ENCODE peak calls at places on chromosomes 16 and 17, in nine cellular contexts. E is tibial nerve, M is adrenal gland, U is neural progenitor cell, R is lung, T is cardiac muscle cell, X is transverse colon, C is suprapubic skin, G is ovary. D is an unnamed sample. For H3K36me3, the result is how much of the 10 kb centered on the place peaks cover.

GRCh38 chr16:54342001-54342776 is 55.6 kb upstream of the IRX3 start:
- DNase-seq in C (no peak), G (no peak), T (no peak), X (no peak), M (no peak), U (no peak), E (no peak), R (peak), D (no peak)

GRCh38 chr17:5587431-5588032 is 3.2 kb upstream of the NLRP1 start:
- DNase-seq in X (peak), C (no peak), R (peak), E (peak), G (peak), M (peak), U (peak), T (peak), D (no peak)

GRCh38 chr16:117381-118365 is 20.8 kb downstream of the NPRL3 start:
- DNase-seq in C (peak), T (peak), X (peak), R (peak), E (no peak), M (peak), U (peak), G (peak), D (no peak)

GRCh38 chr16:56946767-56947603 is 14.8 kb upstream of the CETP start:
- DNase-seq in T (no peak), C (no peak), G (no peak), X (peak), E (no peak), M (no peak), R (no peak), U (no peak), D (no peak)

GRCh38 chr17:47781397-47781796 is 40.2 kb downstream of the OSBPL7 start:
- DNase-seq in G (no peak), X (no peak), M (no peak), U (no peak), T (no peak), R (no peak), E (no peak), C (no peak), D (no peak)

GRCh38 chr17:4536742-4537411 is 18.3 kb downstream of the MYBBP1A start:
- DNase-seq in X (no peak), R (no peak), T (no peak), G (no peak), M (no peak), U (no peak), C (no peak), E (no peak), D (no peak)

GRCh38 chr17:59767176-59767575 is 59.7 kb downstream of the VMP1 start:
- DNase-seq in U (no peak), E (no peak), M (no peak), C (no peak), G (no peak), T (no peak), X (no peak), R (no peak), D (no peak)

GRCh38 chr17:78236362-78237127 is 5.1 kb downstream of the TMEM235 start:
- DNase-seq in U (no peak), X (no peak), G (no peak), C (no peak), E (no peak), R (no peak), T (no peak), M (no peak), D (no peak)

GRCh38 chr17:35313875-35314409 is 59.5 kb downstream of the SLFN11 start:
- DNase-seq in R (no peak), T (no peak), G (peak), X (peak), U (no peak), E (no peak), M (peak), C (no peak), D (no peak)

GRCh38 chr17:79243996-79244395 is 169.4 kb downstream of the ENGASE start:
- DNase-seq in T (no peak), C (no peak), R (no peak), M (no peak), E (no peak), G (no peak), X (no peak), U (no peak), D (no peak)

GRCh38 chr16:12573730-12574383 is 229.8 kb downstream of the CPPED1 start:
- DNase-seq in R (peak), X (peak), E (no peak), U (peak), G (no peak), T (peak), M (peak), C (peak), D (no peak)

GRCh38 chr16:8931864-8932263 is 31.8 kb downstream of the USP7 start:
- DNase-seq in U (peak), R (no peak), X (peak), C (no peak), M (peak), T (peak), G (peak), E (peak), D (no peak)

GRCh38 chr17:27461192-27461859 is 5.1 kb downstream of the KSR1 start:
- DNase-seq in E (no peak), T (peak), R (no peak), X (no peak), C (no peak), M (no peak), U (no peak), G (no peak), D (no peak)

GRCh38 chr17:11300201-11300600 is 59.2 kb downstream of the SHISA6 start:
- DNase-seq in G (no peak), M (no peak), U (no peak), E (no peak), T (no peak), X (no peak), C (no peak), R (no peak), D (no peak)

GRCh38 chr16:28276301-28276700 is 16.0 kb upstream of the SBK1 start:
- DNase-seq in R (no peak), T (no peak), X (no peak), E (no peak), G (no peak), C (no peak), U (no peak), M (no peak), D (no peak)

GRCh38 chr16:23323224-23324030 is 21.3 kb downstream of the SCNN1B start:
- DNase-seq in C (no peak), T (no peak), E (no peak), M (no peak), G (no peak), R (no peak), U (no peak), X (no peak), D (no peak)

GRCh38 chr17:63399856-63400255 is 46.2 kb downstream of the CYB561 start:
- DNase-seq in U (peak), G (peak), C (peak), R (peak), M (no peak), T (no peak), E (no peak), X (peak), D (no peak)

GRCh38 chr17:36529121-36529520 is 5.5 kb downstream of the MYO19 start:
- DNase-seq in E (no peak), T (no peak), U (no peak), R (peak), G (no peak), C (peak), M (no peak), X (no peak), D (peak)

GRCh38 chr17:59108400-59109102 is 1.9 kb upstream of the TRIM37 start:
- DNase-seq in G (no peak), M (no peak), T (no peak), U (peak), X (no peak), E (no peak), R (no peak), C (no peak), D (no peak)

GRCh38 chr16:57735755-57736418 is at the start of gene KATNB1:
- DNase-seq in T (peak), R (no peak), X (no peak), E (no peak), U (no peak), G (no peak), M (no peak), C (no peak), D (no peak)

GRCh38 chr17:41937970-41938851 is 7.8 kb downstream of the ODAD4 start:
- DNase-seq in X (no peak), U (no peak), T (no peak), C (no peak), M (no peak), E (no peak), R (no peak), G (no peak), D (no peak)

GRCh38 chr17:51006601-51007000 is 114.1 kb downstream of the SPAG9 start:
- DNase-seq in M (no peak), U (peak), G (no peak), T (no peak), C (no peak), X (no peak), R (no peak), E (no peak), D (no peak)

GRCh38 chr17:19996086-19996485 is 13.1 kb upstream of the SPECC1 start:
- DNase-seq in X (no peak), U (no peak), C (no peak), M (no peak), E (no peak), T (no peak), R (no peak), G (no peak), D (no peak)

GRCh38 chr16:55035037-55035436 is 104.4 kb downstream of the IRX5 start:
- DNase-seq in X (no peak), C (no peak), R (peak), U (peak), T (peak), E (no peak), G (no peak), M (no peak), D (no peak)

GRCh38 chr17:30323895-30324319 is 9.9 kb downstream of the TMIGD1 start:
- DNase-seq in X (peak), C (peak), T (no peak), G (no peak), R (no peak), E (peak), M (no peak), U (no peak), D (no peak)

GRCh38 chr16:64094170-64094960 is 1027.5 kb downstream of the CDH11 start:
- DNase-seq in E (no peak), U (peak), C (no peak), R (no peak), G (no peak), M (no peak), X (no peak), T (no peak), D (no peak)

GRCh38 chr16:56478228-56479049 is 27.1 kb downstream of the OGFOD1 start:
- DNase-seq in U (no peak), G (no peak), R (no peak), T (no peak), C (no peak), X (no peak), M (no peak), E (no peak), D (no peak)

GRCh38 chr17:21089933-21090888 is 36.6 kb upstream of the DHRS7B start:
- DNase-seq in M (no peak), C (no peak), U (no peak), T (no peak), R (no peak), X (no peak), E (no peak), G (no peak), D (no peak)

GRCh38 chr17:8176197-8176940 is at the start of gene TMEM107:
- DNase-seq in M (peak), R (peak), E (peak), U (peak), X (peak), C (peak), G (peak), T (peak), D (no peak)

GRCh38 chr16:30721606-30722005 is 22.6 kb downstream of the SRCAP start:
- DNase-seq in C (no peak), T (no peak), G (no peak), X (no peak), M (no peak), R (no peak), E (no peak), U (no peak), D (no peak)

DNA sequence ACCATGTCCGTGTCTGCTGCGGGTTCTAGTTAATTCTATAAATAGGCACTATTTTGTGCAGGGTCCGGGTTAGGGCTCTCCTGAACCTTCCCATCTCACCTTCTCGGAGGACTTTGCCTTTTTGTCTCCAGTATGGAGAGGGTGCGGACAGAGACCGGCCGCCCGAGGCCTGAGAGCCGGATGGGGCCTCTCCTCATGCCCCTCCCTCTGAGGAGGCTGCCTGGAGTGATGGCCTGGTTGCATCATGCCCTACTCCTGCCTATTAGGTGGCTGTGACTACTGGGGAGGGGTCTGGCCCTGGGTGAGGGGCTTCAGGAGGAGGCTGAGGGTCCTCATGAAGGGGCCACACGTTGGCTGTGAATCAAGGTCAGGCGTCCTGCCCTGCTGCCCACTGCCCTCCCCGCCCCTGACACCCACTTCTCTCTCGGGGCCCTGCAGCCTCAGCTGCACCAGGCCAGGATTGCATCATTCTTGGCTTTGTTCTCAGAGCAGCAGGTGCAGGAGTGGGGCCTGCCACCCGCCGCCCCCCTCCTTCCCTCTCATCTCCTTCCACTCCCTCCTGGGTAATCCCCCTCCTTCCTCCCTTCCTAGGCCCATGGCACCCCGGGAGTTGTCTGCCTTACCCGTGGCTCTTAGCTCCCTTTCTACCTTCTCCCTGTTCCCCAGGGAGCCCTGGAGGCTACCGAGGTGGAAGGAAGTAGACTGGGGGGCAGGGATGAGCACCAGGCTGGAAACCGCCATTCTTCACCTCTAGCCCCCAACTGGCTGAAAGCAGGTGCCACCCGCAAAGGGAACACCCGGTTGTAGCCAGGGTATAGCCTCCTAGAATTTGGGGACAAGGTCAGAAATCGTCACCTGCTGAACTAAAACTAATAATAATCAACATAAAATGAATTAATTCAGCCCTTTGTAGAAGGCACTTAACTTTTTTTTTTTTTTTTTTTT is 12.7 kb upstream of the ARHGAP23 start:
- DNase-seq in X (peak), C (no peak), R (peak), T (no peak), E (no peak), M (no peak), G (no peak), U (peak), D (no peak)
- TF ChIP-seq CTCF in X (no peak), C (no peak), R (no peak), T (no peak), E (no peak), M (no peak), G (no peak), U (no peak), D (no peak)

DNA sequence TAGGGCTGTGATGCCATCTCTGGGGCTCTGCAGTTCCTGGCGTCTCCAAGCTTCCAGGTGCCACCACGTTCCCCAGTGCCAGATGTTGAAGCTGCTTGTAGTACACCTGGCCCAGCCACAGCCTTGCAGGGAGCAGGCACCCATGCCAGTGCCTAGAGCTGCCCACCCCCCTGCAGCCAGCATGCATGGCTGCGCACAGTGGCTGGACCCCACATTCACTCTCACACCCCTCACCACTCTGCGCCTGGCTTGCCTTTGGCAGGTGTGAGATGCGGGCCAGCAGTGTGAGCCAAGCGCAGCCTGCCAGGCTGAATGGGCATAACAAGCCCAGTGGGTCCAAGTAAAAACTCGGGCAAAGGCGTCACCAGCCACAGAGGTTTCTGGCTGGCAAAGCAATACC is 75.4 kb upstream of the CHMP6 start:
- DNase-seq in X (no peak), T (no peak), M (no peak), C (no peak), R (no peak), E (no peak), U (no peak), G (no peak), D (no peak)
- H3K36me3 ChIP-seq in X (under half), T (under half), M (under half), C (half or more), R (under half), E (under half), U (under half), G (under half), D (under half)

GRCh38 chr17:17899486-17899885 is 62.7 kb upstream of the SREBF1 start:
- DNase-seq in U (no peak), C (no peak), E (no peak), R (no peak), G (no peak), T (no peak), M (no peak), X (no peak), D (no peak)
- H3K4me3 ChIP-seq in U (no peak), C (no peak), E (no peak), R (no peak), G (no peak), T (no peak), M (no peak), X (no peak), D (no peak)

DNA sequence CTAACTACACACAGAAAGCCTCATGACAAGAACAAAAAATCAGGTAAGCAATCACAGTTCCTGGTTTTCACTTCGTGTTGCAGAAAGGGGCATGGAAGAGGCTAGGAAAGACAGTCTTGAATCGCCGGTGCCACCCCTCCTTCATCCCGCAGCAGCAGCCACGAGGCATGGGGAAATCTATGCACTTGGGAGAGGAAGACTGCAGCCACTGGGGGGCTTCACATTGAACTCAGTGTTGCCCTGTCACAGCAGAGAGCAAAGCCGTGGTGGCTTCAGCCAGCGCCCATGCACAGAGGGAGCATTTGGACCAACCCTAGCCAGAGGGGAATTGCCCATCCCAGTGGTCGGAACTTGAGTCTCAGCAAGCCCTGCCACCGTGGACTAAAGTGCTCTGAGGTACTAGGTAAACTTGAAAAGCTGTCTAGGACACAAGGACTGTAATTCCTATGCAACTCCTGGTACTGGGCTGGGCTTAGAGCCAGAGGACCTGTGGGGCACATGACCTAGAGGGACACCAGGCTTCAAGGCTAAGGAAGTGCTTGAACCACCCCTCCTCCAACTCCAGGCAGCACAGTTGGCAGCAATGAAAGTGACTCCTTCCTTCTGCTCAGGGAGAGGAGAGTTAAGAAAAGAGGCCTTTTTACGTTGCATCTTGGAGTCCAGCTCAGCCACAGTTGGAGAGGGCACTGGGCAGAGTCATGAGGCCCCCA is 35.2 kb upstream of the ATP2C2 start:
- DNase-seq in X (peak), E (no peak), C (no peak), T (no peak), R (peak), M (no peak), U (no peak), G (no peak), D (no peak)
- TF ChIP-seq CTCF in X (no peak), E (no peak), C (no peak), T (no peak), R (no peak), M (no peak), U (no peak), G (no peak), D (no peak)

GRCh38 chr16:75019007-75019406 is 20.2 kb downstream of the ZNRF1 start:
- DNase-seq in U (no peak), X (no peak), E (no peak), R (no peak), G (no peak), M (no peak), C (no peak), T (no peak), D (no peak)

GRCh38 chr16:75022567-75022966 is 23.7 kb downstream of the ZNRF1 start:
- DNase-seq in M (no peak), C (no peak), E (no peak), R (no peak), U (no peak), T (no peak), X (no peak), G (no peak), D (no peak)

GRCh38 chr16:75019586-75019985 is 20.8 kb downstream of the ZNRF1 start:
- DNase-seq in C (no peak), R (no peak), E (no peak), X (no peak), U (no peak), G (no peak), M (no peak), T (no peak), D (no peak)

GRCh38 chr16:75023019-75023418 is 24.2 kb downstream of the ZNRF1 start:
- DNase-seq in G (no peak), R (no peak), E (no peak), U (no peak), C (no peak), T (no peak), X (no peak), M (no peak), D (no peak)

GRCh38 chr16:75021410-75021809 is 22.6 kb downstream of the ZNRF1 start:
- DNase-seq in G (no peak), U (no peak), C (no peak), R (no peak), T (no peak), E (no peak), X (no peak), M (no peak), D (no peak)
- H3K36me3 ChIP-seq in G (under half), U (under half), C (under half), R (under half), T (under half), E (under half), X (under half), M (under half), D (under half)

GRCh38 chr16:10386517-10387377 is 886 bp downstream of the ATF7IP2 start:
- DNase-seq in E (no peak), R (no peak), U (no peak), X (no peak), M (no peak), T (no peak), G (no peak), C (no peak), D (no peak)

GRCh38 chr16:10385725-10386516 is at the start of gene ATF7IP2:
- DNase-seq in E (peak), C (peak), R (peak), M (peak), U (peak), X (peak), G (peak), T (peak), D (peak)

GRCh38 chr16:10390330-10390729 is 4.5 kb downstream of the ATF7IP2 start:
- DNase-seq in G (no peak), E (no peak), M (no peak), U (no peak), C (no peak), T (no peak), R (no peak), X (no peak), D (no peak)

GRCh38 chr16:10388987-10389386 is 3.1 kb downstream of the ATF7IP2 start:
- DNase-seq in U (no peak), G (no peak), T (no peak), E (no peak), M (no peak), R (no peak), X (no peak), C (no peak), D (no peak)

DNA sequence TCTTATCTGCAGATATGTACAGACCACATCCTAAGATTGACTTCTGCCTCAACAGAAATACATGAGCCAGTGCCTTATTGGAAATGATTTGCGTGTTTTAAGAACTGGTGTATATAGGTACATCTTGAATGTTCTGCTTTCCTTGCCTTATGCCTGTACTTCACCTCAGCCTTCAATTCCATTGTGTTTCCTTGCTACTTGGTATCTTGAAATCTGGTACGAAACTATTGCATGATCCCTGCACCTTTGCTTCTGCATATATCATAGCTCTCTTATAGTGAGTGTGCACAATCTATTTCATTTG is 1.5 kb downstream of the ATF7IP2 start:
- DNase-seq in X (no peak), G (no peak), C (no peak), M (no peak), R (no peak), T (no peak), E (no peak), U (no peak), D (no peak)
- H3K4me3 ChIP-seq in X (no peak), G (no peak), C (no peak), M (no peak), R (no peak), T (peak), E (no peak), U (peak), D (no peak)

D was measured in BJ.